ENCODE peak calls at places on chromosome 10, in ten cellular contexts. S is astrocyte; P is AG20443; Y is stimulated activated CD4-positive, alpha-beta T cell treated with anti-CD3 and anti-CD28 coated beads, Interleukin-2, amount 100 ng/mL, for 48 hours; R is endodermal cell; J is cardiac muscle cell; L is anterior cingulate cortex; O is ELR; Z is HFF-Myc; T is CD8-positive, alpha-beta memory T cell. K is an unnamed sample.

GRCh38 chr10:70509376-70509775 is 30.8 kb downstream of the PALD1 start:
- DNase-seq in S (no peak), P (no peak), Y (no peak), R (no peak), J (no peak), L (no peak), O (no peak), Z (no peak), T (no peak), K (no peak)

GRCh38 chr10:130175074-130175473 is 38.9 kb downstream of the GLRX3 start:
- DNase-seq in S (no peak), P (no peak), Y (no peak), R (no peak), J (no peak), L (no peak), O (no peak), Z (no peak), T (no peak), K (no peak)

GRCh38 chr10:71711052-71711623 is 8.4 kb downstream of the C10orf105 start:
- DNase-seq in S (no peak), P (no peak), Y (no peak), R (no peak), J (no peak), L (no peak), O (no peak), Z (no peak), T (no peak), K (no peak)

GRCh38 chr10:86992456-86992855 is 24.2 kb downstream of the ADIRF start:
- DNase-seq in S (no peak), P (peak; percentile 17), Y (no peak), R (no peak), J (no peak), L (no peak), O (no peak), Z (no peak), T (no peak), K (no peak)

GRCh38 chr10:124691448-124692435 is 52.4 kb downstream of the FAM53B start:
- DNase-seq in S (no peak), P (no peak), Y (no peak), R (no peak), J (no peak), L (no peak), O (no peak), Z (no peak), T (no peak), K (no peak)

GRCh38 chr10:52443419-52444388 is 129.6 kb downstream of the DKK1 start:
- DNase-seq in S (peak; percentile 93), P (peak; percentile 40), Y (no peak), R (no peak), J (no peak), L (no peak), O (peak; percentile 95), Z (peak; percentile 12), T (no peak), K (no peak)

GRCh38 chr10:72204296-72204695 is 11.5 kb upstream of the ANAPC16 start:
- DNase-seq in S (no peak), P (no peak), Y (no peak), R (no peak), J (no peak), L (no peak), O (no peak), Z (no peak), T (no peak), K (no peak)

GRCh38 chr10:66752714-66753113 is 173.1 kb upstream of the LRRTM3 start:
- DNase-seq in S (peak; percentile 84), P (no peak), Y (no peak), R (no peak), J (no peak), L (no peak), O (peak; percentile 40), Z (peak; percentile 3), T (no peak), K (no peak)

GRCh38 chr10:4195214-4195613 is 410.2 kb upstream of the KLF6 start:
- DNase-seq in S (peak; percentile 49), P (peak; percentile 31), Y (no peak), R (no peak), J (no peak), L (no peak), O (peak; percentile 82), Z (no peak), T (no peak), K (no peak)

GRCh38 chr10:75919913-75920312 is 488.5 kb downstream of the LRMDA start:
- DNase-seq in S (no peak), P (no peak), Y (no peak), R (no peak), J (no peak), L (no peak), O (no peak), Z (no peak), T (no peak), K (no peak)

GRCh38 chr10:103470755-103471653 is 8.0 kb downstream of the CALHM3 start:
- DNase-seq in S (no peak), P (no peak), Y (peak; percentile 46), R (peak; percentile 81), J (no peak), L (no peak), O (no peak), Z (no peak), T (peak; percentile 76), K (peak; percentile 49)

GRCh38 chr10:97463363-97464132 is 17.6 kb downstream of the ZDHHC16 start:
- DNase-seq in S (peak; percentile 30), P (peak; percentile 67), Y (peak; percentile 39), R (peak; percentile 87), J (peak; percentile 62), L (peak; percentile 23), O (peak; percentile 66), Z (peak; percentile 81), T (peak; percentile 22), K (peak; percentile 52)

GRCh38 chr10:14904316-14904732 is 25.7 kb downstream of the SUV39H2 start:
- DNase-seq in S (no peak), P (peak; percentile 43), Y (no peak), R (no peak), J (peak; percentile 30), L (no peak), O (peak; percentile 70), Z (no peak), T (peak; percentile 30), K (no peak)

K was measured in SJCRH30.